ENCODE peak calls at places on chromosomes 2 and 18, in ten cellular contexts. N is cardiac muscle cell; X is effector memory CD4-positive, alpha-beta T cell; U is neuronal stem cell; J is HCT116; R is upper lobe of right lung; H is psoas muscle; L is Peyer's patch; B is stomach; Y is astrocyte. A is an unnamed sample.

GRCh38 chr2:169928463-169928864 is 101.2 kb downstream of the UBR3 start:
- DNase-seq in B (no peak), U (peak; percentile 24), J (peak; percentile 28), R (no peak), H (no peak), N (peak; percentile 70), L (no peak), Y (peak; percentile 29), X (no peak), A (no peak)

GRCh38 chr2:55408946-55409868 is 10.4 kb downstream of the CCDC88A start:
- DNase-seq in B (no peak), H (no peak), N (peak; percentile 51), J (no peak), U (no peak), X (no peak), R (no peak), Y (peak; percentile 66), L (no peak), A (no peak)

GRCh38 chr2:240785424-240786335 is 34.3 kb downstream of the KIF1A start:
- DNase-seq in L (no peak), J (no peak), N (no peak), U (no peak), Y (no peak), R (peak; percentile 52), X (no peak), B (no peak), H (peak; percentile 35), A (no peak)

GRCh38 chr2:44997948-44998347 is 11.3 kb downstream of the SIX2 start:
- DNase-seq in L (no peak), H (no peak), J (no peak), X (no peak), N (no peak), B (no peak), U (no peak), R (no peak), Y (no peak), A (no peak)

GRCh38 chr2:237712477-237713377 is 85.3 kb downstream of the LRRFIP1 start:
- DNase-seq in U (no peak), X (no peak), Y (no peak), L (no peak), R (no peak), B (no peak), N (no peak), H (no peak), J (no peak), A (no peak)

GRCh38 chr2:86807462-86808275 is 17.0 kb upstream of the CD8A start:
- DNase-seq in U (no peak), H (peak; percentile 67), J (peak; percentile 75), N (peak; percentile 38), Y (no peak), R (peak; percentile 74), X (no peak), L (peak; percentile 78), B (peak; percentile 38), A (peak; percentile 59)

GRCh38 chr2:120763516-120763915 is 27.8 kb downstream of the GLI2 start:
- DNase-seq in U (no peak), N (peak; percentile 47), L (peak; percentile 46), R (peak; percentile 61), Y (no peak), X (no peak), J (no peak), B (no peak), H (no peak), A (no peak)

GRCh38 chr18:70431203-70431624 is 142.4 kb downstream of the SOCS6 start:
- DNase-seq in J (no peak), U (no peak), B (no peak), H (no peak), R (no peak), L (no peak), N (peak; percentile 66), X (no peak), Y (peak; percentile 61), A (no peak)

GRCh38 chr2:116510117-116510671 is 1304.3 kb upstream of the DDX18 start:
- DNase-seq in H (no peak), B (no peak), R (no peak), U (peak; percentile 14), X (no peak), L (no peak), N (peak; percentile 14), Y (no peak), J (no peak), A (no peak)

DNA sequence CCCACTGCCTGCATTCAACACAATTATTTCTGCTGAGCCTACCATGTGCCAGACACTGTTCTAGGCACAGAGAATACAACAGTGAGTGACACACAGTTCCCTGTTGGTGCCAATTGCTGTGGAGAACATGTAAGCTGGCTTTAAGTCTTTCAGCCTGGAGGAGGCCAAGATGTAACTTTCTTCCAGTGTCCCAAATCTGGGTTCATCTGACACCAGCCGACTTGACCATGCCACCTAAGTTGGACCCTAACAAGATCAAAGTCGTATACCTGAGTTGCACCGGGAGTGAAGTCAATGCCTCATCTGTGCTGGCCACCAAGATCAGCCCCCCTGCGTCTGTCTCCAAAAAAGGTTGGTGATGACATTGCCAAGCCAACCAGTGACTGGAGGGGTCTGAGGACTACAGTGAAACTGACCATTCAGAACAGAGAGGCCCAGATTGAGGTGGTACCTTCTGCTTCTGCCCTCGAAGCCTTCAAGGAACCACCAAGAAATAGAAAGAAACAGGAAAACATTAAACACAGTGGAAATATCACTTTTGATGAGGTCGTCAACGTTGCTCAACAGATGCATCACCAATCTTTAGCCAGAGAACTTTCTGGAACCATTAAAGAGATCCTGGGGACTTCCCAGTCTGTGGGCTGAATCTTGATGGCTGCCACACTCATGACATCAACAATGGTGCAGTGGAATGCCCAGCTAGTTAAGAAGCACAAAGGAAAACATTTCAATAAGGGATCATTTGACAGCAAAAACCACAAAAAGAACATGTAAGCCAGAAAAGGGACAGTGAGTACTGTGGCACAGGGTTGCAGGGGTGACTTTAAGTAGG is 6.3 kb downstream of the TRABD2A start:
- DNase-seq in U (no peak), L (no peak), N (no peak), H (no peak), R (no peak), J (no peak), B (no peak), Y (peak; percentile 29), X (no peak), A (no peak)
- H3K27ac ChIP-seq in U (no peak overlapping the region), L (no peak overlapping the region), N (no peak overlapping the region), H (no peak overlapping the region), R (no peak overlapping the region), J (no peak overlapping the region), B (no peak overlapping the region), Y (no peak overlapping the region), X (peak overlapping the region; percentile 34), A (no peak overlapping the region)

GRCh38 chr18:78637442-78638402 is 341.9 kb upstream of the SALL3 start:
- DNase-seq in B (no peak), Y (no peak), J (no peak), R (no peak), L (no peak), U (no peak), X (no peak), N (no peak), H (no peak), A (no peak)
- H3K9me3 ChIP-seq in B (no peaks in the 10 kb centered on the region), Y (peaks cover 19% of the 10 kb centered on the region), J (peaks cover 17% of the 10 kb centered on the region), R (no peaks in the 10 kb centered on the region), L (no peaks in the 10 kb centered on the region), U (no peaks in the 10 kb centered on the region), X (no peaks in the 10 kb centered on the region), N (no peaks in the 10 kb centered on the region), H (no peaks in the 10 kb centered on the region), A (no peaks in the 10 kb centered on the region)

GRCh38 chr2:130826821-130827501 is 9.8 kb upstream of the ARHGEF4 start:
- DNase-seq in J (no peak), Y (no peak), N (no peak), R (peak; percentile 44), X (no peak), L (no peak), B (no peak), U (no peak), H (no peak), A (no peak)
- H3K4me3 ChIP-seq in J (no peak overlapping the region), Y (no peak overlapping the region), N (no peak overlapping the region), R (no peak overlapping the region), X (no peak overlapping the region), L (no peak overlapping the region), B (no peak overlapping the region), U (no peak overlapping the region), H (no peak overlapping the region), A (no peak overlapping the region)

DNA sequence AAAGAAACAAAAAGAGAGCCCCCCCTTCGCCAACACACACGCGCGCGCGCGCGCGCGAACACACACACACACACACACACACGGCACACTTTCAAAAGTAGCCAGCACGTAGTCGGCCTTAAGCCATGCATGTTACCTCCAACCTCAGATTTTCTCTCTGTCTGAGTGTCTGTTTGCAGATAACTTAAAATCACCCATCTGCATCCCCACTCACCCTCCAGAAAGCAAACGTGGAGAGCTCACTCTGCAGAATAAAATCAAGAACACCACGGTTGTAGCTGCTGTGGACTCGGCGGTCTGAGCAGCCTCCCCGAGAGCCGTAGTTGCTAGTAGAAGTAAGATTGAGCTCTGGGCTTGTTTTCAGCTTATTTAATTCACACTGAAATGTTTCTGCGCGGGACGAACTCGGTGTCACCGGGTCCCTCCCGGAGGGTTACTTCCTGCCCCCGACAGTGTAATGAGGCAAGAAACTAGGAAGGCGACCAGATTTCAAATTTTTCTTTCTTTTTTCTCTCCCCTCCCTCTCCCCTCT is 5.2 kb downstream of the MEIS1 start:
- DNase-seq in J (no peak), R (no peak), Y (no peak), H (peak; percentile 57), L (no peak), N (peak; percentile 60), U (no peak), B (no peak), X (no peak), A (no peak)
- H3K27ac ChIP-seq in J (no peak overlapping the region), R (peak overlapping the region; percentile 93), Y (peak overlapping the region; percentile 86), H (peak overlapping the region; percentile 92), L (peak overlapping the region; percentile 62), N (peak overlapping the region; percentile 99), U (no peak overlapping the region), B (peak overlapping the region; percentile 90), X (no peak overlapping the region), A (peak overlapping the region; percentile 95)

GRCh38 chr2:6846540-6846939 is 19.2 kb downstream of the CMPK2 start:
- DNase-seq in X (no peak), L (no peak), R (no peak), N (no peak), H (no peak), J (no peak), B (no peak), U (no peak), Y (no peak), A (no peak)

GRCh38 chr2:6845312-6845711 is 20.4 kb downstream of the CMPK2 start:
- DNase-seq in J (no peak), B (no peak), U (no peak), H (no peak), L (no peak), R (no peak), Y (peak; percentile 18), X (no peak), N (peak; percentile 38), A (no peak)

GRCh38 chr2:6846967-6847695 is 18.6 kb downstream of the CMPK2 start:
- DNase-seq in R (no peak), Y (no peak), L (no peak), H (no peak), J (no peak), N (no peak), B (no peak), X (no peak), U (no peak), A (no peak)

GRCh38 chr2:6841537-6842287 is 24.0 kb downstream of the CMPK2 start:
- DNase-seq in J (no peak), R (no peak), Y (no peak), U (no peak), X (no peak), L (no peak), N (no peak), H (no peak), B (no peak), A (no peak)

GRCh38 chr2:6845903-6846302 is 19.8 kb downstream of the CMPK2 start:
- DNase-seq in H (no peak), Y (no peak), L (no peak), R (no peak), B (no peak), U (no peak), X (no peak), N (no peak), J (no peak), A (no peak)
- H3K9me3 ChIP-seq in H (peaks cover 65% of the 10 kb centered on the region), Y (peaks cover 27% of the 10 kb centered on the region), L (peaks cover 12% of the 10 kb centered on the region), R (peaks cover 73% of the 10 kb centered on the region), B (peaks cover 95% of the 10 kb centered on the region), U (peaks cover 51% of the 10 kb centered on the region), X (peaks cover 48% of the 10 kb centered on the region), N (no peaks in the 10 kb centered on the region), J (peaks cover 28% of the 10 kb centered on the region), A (peaks cover 84% of the 10 kb centered on the region)